ENCODE peak calls at places on chromosomes 7 and 10, in seven cellular contexts. E is CD8-positive, alpha-beta T cell; H is endothelial cell; Z is AG09309; T is sigmoid colon; S is A549; M is HFFc6. A is an unnamed sample.

GRCh38 chr7:69817835-69818646 is 219.8 kb downstream of the AUTS2 start:
- DNase-seq in E (no peak), H (no peak), Z (no peak), T (no peak), S (no peak), M (no peak), A (no peak)

GRCh38 chr10:85612833-85613232 is 753.8 kb downstream of the GRID1 start:
- DNase-seq in E (no peak), H (no peak), Z (no peak), T (no peak), S (peak), M (no peak), A (peak)

GRCh38 chr10:16545126-16545736 is 23.6 kb upstream of the C1QL3 start:
- DNase-seq in E (no peak), H (no peak), Z (peak), T (no peak), S (peak), M (peak), A (no peak)

GRCh38 chr10:61708841-61709240 is 46.1 kb downstream of the CABCOCO1 start:
- DNase-seq in E (no peak), H (no peak), Z (no peak), T (no peak), S (no peak), M (no peak), A (no peak)

GRCh38 chr7:36784991-36785940 is 61.0 kb upstream of the AOAH start:
- DNase-seq in E (peak), H (no peak), Z (no peak), T (peak), S (no peak), M (no peak), A (no peak)

GRCh38 chr7:2460188-2460587 is 16.0 kb downstream of the GRIFIN start:
- DNase-seq in E (no peak), H (no peak), Z (no peak), T (no peak), S (no peak), M (no peak), A (no peak)

GRCh38 chr7:132141109-132141508 is 435.2 kb downstream of the PLXNA4 start:
- DNase-seq in E (no peak), H (no peak), Z (peak), T (no peak), S (no peak), M (peak), A (no peak)

GRCh38 chr10:35523670-35524225 is 81.4 kb upstream of the GJD4 start:
- DNase-seq in E (no peak), H (no peak), Z (no peak), T (no peak), S (no peak), M (no peak), A (no peak)

GRCh38 chr7:155001756-155002410 is 1.0 kb downstream of the PAXIP1 start:
- DNase-seq in E (peak), H (no peak), Z (no peak), T (no peak), S (peak), M (peak), A (no peak)

GRCh38 chr7:92402920-92403759 is 44.1 kb upstream of the GATAD1 start:
- DNase-seq in E (no peak), H (no peak), Z (no peak), T (no peak), S (no peak), M (peak), A (no peak)

GRCh38 chr10:97185326-97186058 is at the start of gene SLIT1:
- DNase-seq in E (no peak), H (peak), Z (no peak), T (no peak), S (peak), M (no peak), A (no peak)

GRCh38 chr7:140079121-140079536 is 16.4 kb upstream of the PARP12 start:
- DNase-seq in E (no peak), H (peak), Z (no peak), T (no peak), S (peak), M (peak), A (no peak)

GRCh38 chr7:103773726-103774125 is 215.7 kb downstream of the RELN start:
- DNase-seq in E (no peak), H (no peak), Z (no peak), T (no peak), S (no peak), M (no peak), A (no peak)

GRCh38 chr10:51876528-51876927 is 177.1 kb upstream of the CSTF2T start:
- DNase-seq in E (no peak), H (no peak), Z (no peak), T (no peak), S (no peak), M (no peak), A (no peak)

GRCh38 chr7:102412548-102412947 is 16.4 kb downstream of the PRKRIP1 start:
- DNase-seq in E (peak), H (no peak), Z (no peak), T (no peak), S (peak), M (peak), A (no peak)

GRCh38 chr10:22683995-22684305 is 30.4 kb downstream of the PIP4K2A start:
- DNase-seq in E (no peak), H (no peak), Z (no peak), T (no peak), S (no peak), M (no peak), A (no peak)

GRCh38 chr10:87598700-87599099 is 61.0 kb upstream of the PAPSS2 start:
- DNase-seq in E (no peak), H (no peak), Z (no peak), T (no peak), S (no peak), M (no peak), A (no peak)

GRCh38 chr10:132882069-132882468 is 60.3 kb downstream of the CFAP46 start:
- DNase-seq in E (no peak), H (no peak), Z (no peak), T (peak), S (no peak), M (no peak), A (no peak)

GRCh38 chr7:44969701-44970494 is 8.9 kb downstream of the MYO1G start:
- DNase-seq in E (no peak), H (no peak), Z (no peak), T (peak), S (no peak), M (no peak), A (no peak)

GRCh38 chr7:117071597-117071996 is 118.3 kb downstream of the ST7 start:
- DNase-seq in E (no peak), H (no peak), Z (no peak), T (no peak), S (no peak), M (no peak), A (no peak)

GRCh38 chr7:152522551-152522950 is 86.7 kb upstream of the KMT2C start:
- DNase-seq in E (no peak), H (no peak), Z (no peak), T (no peak), S (no peak), M (no peak), A (no peak)

GRCh38 chr7:1197997-1198632 is 34.6 kb upstream of the UNCX start:
- DNase-seq in E (no peak), H (no peak), Z (peak), T (no peak), S (peak), M (peak), A (no peak)

GRCh38 chr10:80579370-80579769 is 41.7 kb downstream of the SH2D4B start:
- DNase-seq in E (no peak), H (no peak), Z (no peak), T (no peak), S (no peak), M (no peak), A (peak)

GRCh38 chr7:155188357-155188756 is 109.3 kb upstream of the INSIG1 start:
- DNase-seq in E (no peak), H (no peak), Z (no peak), T (no peak), S (no peak), M (no peak), A (no peak)

GRCh38 chr7:43954524-43955228 is 28.4 kb downstream of the UBE2D4 start:
- DNase-seq in E (no peak), H (peak), Z (peak), T (peak), S (peak), M (peak), A (no peak)

GRCh38 chr10:22156750-22157149 is 61.1 kb downstream of the EBLN1 start:
- DNase-seq in E (no peak), H (no peak), Z (no peak), T (no peak), S (no peak), M (no peak), A (no peak)

GRCh38 chr7:96700516-96700915 is 9.1 kb downstream of the SEM1 start:
- DNase-seq in E (no peak), H (no peak), Z (no peak), T (no peak), S (no peak), M (no peak), A (no peak)

GRCh38 chr10:98394855-98395440 is 20.0 kb downstream of the PYROXD2 start:
- DNase-seq in E (no peak), H (no peak), Z (no peak), T (no peak), S (no peak), M (no peak), A (no peak)

GRCh38 chr7:123725586-123726171 is 23.1 kb downstream of the WASL start:
- DNase-seq in E (no peak), H (no peak), Z (no peak), T (no peak), S (no peak), M (no peak), A (no peak)

GRCh38 chr10:48701941-48702340 is 17.3 kb downstream of the WDFY4 start:
- DNase-seq in E (no peak), H (no peak), Z (no peak), T (no peak), S (no peak), M (no peak), A (no peak)

GRCh38 chr10:48700493-48700892 is 15.8 kb downstream of the WDFY4 start:
- DNase-seq in E (no peak), H (no peak), Z (no peak), T (no peak), S (no peak), M (no peak), A (no peak)

GRCh38 chr10:48700071-48700470 is 15.4 kb downstream of the WDFY4 start:
- DNase-seq in E (no peak), H (no peak), Z (no peak), T (no peak), S (no peak), M (no peak), A (peak)

GRCh38 chr10:48698971-48699627 is 14.4 kb downstream of the WDFY4 start:
- DNase-seq in E (no peak), H (no peak), Z (no peak), T (no peak), S (no peak), M (no peak), A (peak)

DNA sequence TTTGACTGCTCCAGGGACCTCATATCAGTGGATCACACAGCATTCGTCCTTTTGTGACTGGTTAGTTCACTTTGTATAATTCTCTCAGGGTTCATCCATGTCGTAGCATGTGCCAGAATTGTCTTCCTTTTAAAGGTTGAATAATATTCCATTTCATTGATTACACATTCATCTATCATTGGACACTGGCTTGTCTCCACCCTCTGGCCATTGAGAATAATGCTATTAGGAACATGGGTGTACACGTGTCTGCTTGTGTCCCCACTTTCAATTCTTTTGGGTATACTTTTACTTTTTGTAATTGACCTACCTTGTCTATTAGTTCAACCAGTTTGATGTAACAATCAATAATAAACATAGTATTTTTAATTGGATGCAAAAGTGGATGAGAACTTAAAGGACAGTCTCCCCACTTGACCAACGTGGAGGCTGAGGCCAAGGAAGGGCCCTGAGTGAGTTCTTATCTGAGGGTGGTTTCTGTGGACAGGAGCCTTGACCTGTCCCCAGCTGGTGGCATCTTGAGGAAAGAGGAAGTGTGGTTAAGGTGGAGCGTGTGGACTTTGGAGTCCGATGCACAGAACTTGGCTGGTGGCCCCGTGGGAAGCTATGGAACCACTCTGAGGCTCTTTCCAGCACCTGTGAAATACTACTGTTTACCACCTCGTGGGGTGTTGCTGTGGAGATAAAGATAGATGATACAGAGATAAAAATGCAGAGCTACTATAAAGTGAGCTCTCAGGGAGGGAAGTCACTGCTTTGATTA is 16.6 kb downstream of the WDFY4 start:
- DNase-seq in E (no peak), H (no peak), Z (no peak), T (no peak), S (no peak), M (no peak), A (no peak)
- TF ChIP-seq CTCF in E (no peak), H (no peak), Z (no peak), T (no peak), S (no peak), M (peak), A (no peak)

GRCh38 chr10:121976607-121977006 is 1.6 kb upstream of the NSMCE4A start:
- DNase-seq in E (no peak), H (no peak), Z (no peak), T (no peak), S (no peak), M (no peak), A (no peak)

GRCh38 chr10:121974535-121975294 is at the start of gene NSMCE4A:
- DNase-seq in E (peak), H (peak), Z (no peak), T (peak), S (peak), M (peak), A (peak)

GRCh38 chr10:121974019-121974534 is 940 bp downstream of the NSMCE4A start:
- DNase-seq in E (no peak), H (no peak), Z (no peak), T (no peak), S (no peak), M (no peak), A (peak)

GRCh38 chr10:121978511-121978910 is 3.5 kb upstream of the NSMCE4A start:
- DNase-seq in E (no peak), H (no peak), Z (no peak), T (no peak), S (no peak), M (no peak), A (no peak)

GRCh38 chr10:121975295-121976086 is 474 bp upstream of the NSMCE4A start:
- DNase-seq in E (no peak), H (no peak), Z (no peak), T (no peak), S (no peak), M (no peak), A (no peak)
- TF ChIP-seq CTCF in E (no peak), H (peak), Z (no peak), T (peak), S (no peak), M (peak), A (peak)

DNA sequence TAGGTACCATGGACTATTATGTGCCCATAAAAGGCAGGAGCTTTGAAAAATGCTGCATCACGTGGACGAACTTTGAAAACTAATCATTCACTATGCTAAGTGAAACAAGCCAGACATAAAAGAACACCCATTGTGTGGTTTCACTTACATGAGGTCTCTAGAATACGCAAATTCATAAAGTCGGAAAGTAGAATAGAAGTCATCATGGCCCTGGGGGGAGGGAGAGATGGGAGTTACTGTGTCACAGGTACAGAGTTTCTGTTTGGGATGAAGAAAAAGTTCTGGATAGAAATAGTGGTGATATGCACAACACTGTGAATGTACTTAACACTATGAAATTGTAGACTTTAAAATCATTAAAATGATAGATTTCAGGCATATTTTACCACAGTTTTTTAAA is 377.4 kb downstream of the SDK1 start:
- DNase-seq in E (no peak), H (no peak), Z (no peak), T (no peak), S (no peak), M (no peak), A (no peak)
- TF ChIP-seq CTCF in E (no peak), H (no peak), Z (no peak), T (no peak), S (no peak), M (no peak), A (no peak)

GRCh38 chr7:3722396-3722846 is 421.4 kb downstream of the SDK1 start:
- DNase-seq in E (peak), H (peak), Z (no peak), T (no peak), S (peak), M (no peak), A (no peak)
- TF ChIP-seq CTCF in E (no peak), H (no peak), Z (no peak), T (no peak), S (peak), M (no peak), A (peak)

GRCh38 chr7:15199482-15199881 is 296.9 kb upstream of the DGKB start:
- DNase-seq in E (no peak), H (no peak), Z (no peak), T (no peak), S (peak), M (peak), A (no peak)
- TF ChIP-seq CTCF in E (no peak), H (peak), Z (peak), T (no peak), S (peak), M (peak), A (peak)

GRCh38 chr7:81501220-81501619 is 268.6 kb downstream of the HGF start:
- DNase-seq in E (no peak), H (no peak), Z (no peak), T (no peak), S (peak), M (peak), A (no peak)
- TF ChIP-seq CTCF in E (no peak), H (no peak), Z (peak), T (no peak), S (peak), M (peak), A (peak)

GRCh38 chr10:126588024-126588423 is 82.5 kb downstream of the C10orf90 start:
- DNase-seq in E (no peak), H (no peak), Z (no peak), T (no peak), S (no peak), M (no peak), A (no peak)
- TF ChIP-seq CTCF in E (no peak), H (no peak), Z (no peak), T (no peak), S (no peak), M (no peak), A (no peak)

DNA sequence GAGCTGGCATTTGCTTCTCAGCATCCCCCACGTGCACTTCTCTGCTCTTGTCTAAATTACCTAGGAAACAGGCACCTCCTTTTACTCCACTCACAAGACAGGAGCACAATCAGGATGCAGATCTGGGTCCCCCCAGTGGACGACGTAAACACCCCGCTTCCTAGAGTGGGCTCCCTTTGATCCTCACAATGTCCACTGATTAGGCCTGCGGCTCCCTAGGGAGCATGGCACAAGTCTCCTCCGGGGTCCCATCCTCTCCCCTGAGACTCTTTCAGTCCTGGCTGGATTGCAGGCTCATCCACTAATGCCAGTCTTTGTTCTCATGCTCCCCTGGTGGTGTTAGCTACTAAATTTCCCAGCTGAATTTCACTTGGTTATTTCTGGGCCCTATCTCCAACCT is 98.3 kb downstream of the GLI3 start:
- DNase-seq in E (no peak), H (no peak), Z (no peak), T (no peak), S (no peak), M (no peak), A (no peak)
- TF ChIP-seq CTCF in E (no peak), H (no peak), Z (no peak), T (no peak), S (no peak), M (peak), A (peak)

DNA sequence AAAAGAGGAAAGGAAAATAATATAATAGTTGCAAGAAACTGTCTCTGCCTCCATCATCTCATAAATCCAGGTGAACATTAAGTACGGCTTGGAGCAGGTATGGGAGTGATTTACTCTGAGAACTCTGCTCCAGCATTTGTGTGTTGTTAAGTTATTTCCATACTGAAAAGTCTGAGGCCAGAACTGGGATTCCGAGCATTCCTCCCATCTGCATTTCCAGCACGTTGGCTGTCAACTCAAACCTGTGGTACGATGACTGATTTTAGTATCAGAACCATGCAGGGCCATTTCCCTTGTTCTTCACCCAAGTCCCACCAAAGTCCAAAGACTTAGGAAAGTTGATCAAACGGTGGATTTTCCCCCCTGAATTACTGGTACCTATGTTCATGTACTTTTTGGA is 104.9 kb downstream of the CREB5 start:
- DNase-seq in E (no peak), H (no peak), Z (no peak), T (no peak), S (no peak), M (no peak), A (no peak)
- TF ChIP-seq CTCF in E (no peak), H (no peak), Z (no peak), T (no peak), S (no peak), M (no peak), A (no peak)